ENCODE peak calls at places on chromosomes 2 and 18, in ten cellular contexts. V, X, Y, K, U, A, E, Z, G and O are unnamed samples. For H3K4me1, the result is how much of the 10 kb centered on the place peaks cover.

GRCh38 chr2:19667085-19667484 is 234.7 kb downstream of the TTC32 start:
- DNase-seq in X (no peak), Z (peak), G (no peak), E (peak), Y (no peak), K (peak), U (no peak), A (no peak), V (peak), O (no peak)

GRCh38 chr2:236568068-236568921 is 1.3 kb upstream of the ACKR3 start:
- DNase-seq in X (no peak), U (peak), A (peak), G (peak), Z (no peak), E (no peak), K (no peak), Y (peak), V (no peak), O (peak)

GRCh38 chr2:129885735-129886134 is 93.7 kb upstream of the RAB6C start:
- DNase-seq in X (no peak), Z (no peak), U (no peak), E (no peak), K (no peak), G (no peak), V (no peak), A (no peak), Y (no peak), O (no peak)

GRCh38 chr2:202051499-202052161 is 18.0 kb downstream of the FZD7 start:
- DNase-seq in E (no peak), Y (no peak), K (no peak), A (no peak), U (no peak), X (no peak), Z (peak), G (no peak), V (no peak), O (no peak)

GRCh38 chr2:241812730-241813079 is 3.7 kb downstream of the NEU4 start:
- DNase-seq in U (no peak), Z (no peak), V (no peak), X (no peak), K (no peak), G (no peak), Y (no peak), E (no peak), A (peak), O (no peak)

GRCh38 chr18:74290831-74291770 is 662 bp downstream of the CYB5A start:
- DNase-seq in K (peak), X (no peak), Y (no peak), V (no peak), A (no peak), Z (no peak), E (peak), U (no peak), G (peak), O (peak)

GRCh38 chr2:43224571-43225092 is 1.8 kb downstream of the ZFP36L2 start:
- DNase-seq in Y (no peak), E (no peak), Z (peak), G (peak), X (no peak), U (peak), V (no peak), K (peak), A (peak), O (no peak)

GRCh38 chr18:55390898-55391297 is 197.1 kb downstream of the TCF4 start:
- DNase-seq in Y (no peak), X (no peak), Z (no peak), E (no peak), V (no peak), K (no peak), A (no peak), G (no peak), U (no peak), O (no peak)

GRCh38 chr2:144323946-144324345 is 196.0 kb downstream of the ZEB2 start:
- DNase-seq in Y (no peak), G (no peak), Z (no peak), K (peak), E (no peak), A (no peak), U (no peak), V (no peak), X (no peak), O (no peak)

GRCh38 chr18:48053881-48054586 is 123.6 kb upstream of the SMAD2 start:
- DNase-seq in Y (no peak), X (no peak), E (no peak), V (no peak), G (no peak), K (no peak), Z (no peak), U (no peak), A (no peak), O (no peak)

GRCh38 chr2:64601785-64602391 is 51.8 kb downstream of the SERTAD2 start:
- DNase-seq in X (no peak), K (no peak), V (no peak), Y (no peak), U (no peak), Z (no peak), G (no peak), E (no peak), A (no peak), O (no peak)

GRCh38 chr18:32358075-32358474 is 112.6 kb downstream of the GAREM1 start:
- DNase-seq in X (no peak), Y (no peak), G (no peak), U (no peak), Z (no peak), A (no peak), K (no peak), E (no peak), V (no peak), O (no peak)

GRCh38 chr18:50866765-50867164 is 12.2 kb upstream of the ME2 start:
- DNase-seq in K (peak), V (no peak), U (no peak), G (no peak), Y (no peak), X (no peak), E (no peak), Z (no peak), A (no peak), O (no peak)

DNA sequence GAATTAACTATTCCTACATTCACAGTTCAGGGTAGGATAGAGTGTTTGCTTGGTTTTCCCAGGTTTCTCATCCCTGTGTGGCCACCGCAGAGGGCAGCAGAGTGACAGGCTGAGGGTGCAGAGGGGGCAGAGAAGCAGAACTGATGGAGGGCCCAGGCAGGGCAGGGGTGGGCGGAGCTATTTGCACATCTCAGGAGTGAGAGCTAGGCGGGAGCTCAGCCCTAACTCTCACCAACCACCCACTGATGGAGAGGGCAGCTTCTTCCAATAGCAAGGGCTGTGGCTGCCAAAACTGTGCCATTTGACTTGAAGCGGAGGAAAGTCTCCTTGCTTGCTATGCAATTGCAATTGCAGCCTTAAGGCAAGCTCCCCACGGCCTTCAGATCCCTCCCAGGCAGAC is 12.0 kb upstream of the DARS1 start:
- DNase-seq in A (no peak), K (no peak), X (no peak), G (no peak), U (no peak), V (no peak), Y (peak), Z (no peak), E (no peak), O (no peak)
- TF ChIP-seq CTCF in A (no peak), K (no peak), X (no peak), G (no peak), U (no peak), V (no peak), Y (peak), Z (no peak), E (no peak), O (no peak)

DNA sequence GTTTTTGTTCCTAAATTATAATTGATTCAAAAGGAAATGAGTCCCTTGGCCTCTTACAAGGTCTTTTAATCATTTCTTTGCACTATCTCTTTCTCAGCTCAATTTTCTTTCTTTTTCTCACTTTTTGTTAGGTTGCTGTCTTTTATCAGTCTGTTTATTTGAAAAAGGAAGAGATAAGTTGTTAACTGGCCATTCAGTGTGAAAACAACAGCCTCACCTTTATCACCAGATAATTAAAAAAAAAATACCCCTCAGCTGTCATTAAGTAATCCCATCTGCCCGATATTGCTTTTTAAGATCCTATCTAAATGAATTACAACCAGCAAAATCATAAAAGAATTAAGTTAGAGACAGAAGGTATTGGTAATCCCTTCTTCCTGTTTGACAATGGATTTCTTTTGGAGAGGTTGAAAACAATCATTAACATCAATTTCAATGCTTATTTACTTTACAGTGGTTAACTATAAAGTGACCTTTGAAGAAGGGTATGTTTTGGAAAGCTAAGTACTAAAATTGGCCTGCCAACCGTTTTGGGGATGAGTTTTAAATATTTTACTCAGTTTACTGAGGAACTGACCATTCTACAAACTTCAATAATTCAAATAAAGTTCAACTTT is 104.9 kb downstream of the TGIF1 start:
- DNase-seq in E (no peak), X (no peak), V (no peak), Z (no peak), K (no peak), A (no peak), U (no peak), G (no peak), Y (no peak), O (no peak)
- H3K27ac ChIP-seq in E (no peak), X (no peak), V (no peak), Z (no peak), K (no peak), A (no peak), U (no peak), G (no peak), Y (no peak), O (no peak)

GRCh38 chr18:35155403-35156117 is 85.3 kb upstream of the ZNF397 start:
- DNase-seq in X (no peak), K (no peak), U (no peak), Z (peak), A (no peak), E (no peak), G (no peak), V (no peak), Y (peak), O (no peak)
- H3K4me1 ChIP-seq in X (under half), K (under half), U (under half), Z (under half), A (under half), E (under half), G (under half), V (under half), Y (under half), O (under half)

GRCh38 chr2:97662895-97663625 is 784 bp downstream of the ACTR1B start:
- DNase-seq in V (peak), X (peak), G (peak), Y (peak), A (peak), K (peak), E (peak), U (peak), Z (peak), O (peak)

GRCh38 chr2:97662386-97662894 is 1.4 kb downstream of the ACTR1B start:
- DNase-seq in V (no peak), Z (no peak), E (no peak), U (no peak), X (no peak), K (no peak), G (no peak), A (no peak), Y (no peak), O (no peak)

GRCh38 chr2:97663626-97663961 is 250 bp downstream of the ACTR1B start:
- DNase-seq in U (no peak), Z (no peak), X (no peak), V (no peak), E (no peak), A (no peak), K (no peak), Y (no peak), G (no peak), O (no peak)

GRCh38 chr2:97664636-97664970 is 759 bp upstream of the ACTR1B start:
- DNase-seq in A (no peak), E (no peak), U (no peak), Y (no peak), V (no peak), G (no peak), Z (no peak), K (peak), X (no peak), O (no peak)

DNA sequence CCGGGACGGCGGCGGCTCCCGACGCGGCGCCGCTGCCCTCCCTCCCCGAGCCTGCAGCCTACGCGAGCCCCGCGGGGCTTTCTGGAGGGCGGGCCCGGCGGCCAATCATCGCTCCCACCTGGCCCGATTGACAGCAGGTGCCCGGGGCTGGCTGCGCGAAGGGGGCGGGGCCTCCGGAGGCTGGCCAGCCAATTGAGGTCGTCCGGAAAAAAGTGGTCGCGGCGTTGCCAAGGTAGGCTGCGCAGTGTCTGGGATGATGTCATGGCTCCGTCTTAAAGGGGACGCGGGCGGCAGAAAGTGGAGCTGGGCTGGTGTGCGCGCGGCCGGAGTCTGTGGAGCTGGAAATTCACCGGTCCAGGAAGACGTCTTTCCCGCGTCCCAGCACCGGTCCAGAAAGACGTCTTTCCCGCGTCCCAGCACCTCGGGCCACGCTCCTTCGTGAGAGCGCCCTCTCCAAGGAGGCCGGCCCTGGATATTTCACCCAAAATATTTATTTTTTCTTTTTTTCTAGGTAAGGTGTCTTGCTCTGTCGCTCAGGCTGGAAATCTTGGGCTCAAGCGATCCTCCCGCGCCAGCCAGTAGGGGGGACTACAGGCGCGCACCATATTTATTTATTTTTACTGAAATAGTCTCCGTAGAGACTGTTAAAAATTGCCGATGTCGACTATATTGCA is at the start of gene ACTR1B:
- DNase-seq in V (peak), Z (peak), Y (peak), K (peak), X (peak), E (peak), G (peak), U (peak), A (peak), O (peak)
- TF ChIP-seq CTCF in V (peak), Z (peak), Y (peak), K (peak), X (peak), E (peak), G (peak), U (peak), A (peak), O (no peak)

DNA sequence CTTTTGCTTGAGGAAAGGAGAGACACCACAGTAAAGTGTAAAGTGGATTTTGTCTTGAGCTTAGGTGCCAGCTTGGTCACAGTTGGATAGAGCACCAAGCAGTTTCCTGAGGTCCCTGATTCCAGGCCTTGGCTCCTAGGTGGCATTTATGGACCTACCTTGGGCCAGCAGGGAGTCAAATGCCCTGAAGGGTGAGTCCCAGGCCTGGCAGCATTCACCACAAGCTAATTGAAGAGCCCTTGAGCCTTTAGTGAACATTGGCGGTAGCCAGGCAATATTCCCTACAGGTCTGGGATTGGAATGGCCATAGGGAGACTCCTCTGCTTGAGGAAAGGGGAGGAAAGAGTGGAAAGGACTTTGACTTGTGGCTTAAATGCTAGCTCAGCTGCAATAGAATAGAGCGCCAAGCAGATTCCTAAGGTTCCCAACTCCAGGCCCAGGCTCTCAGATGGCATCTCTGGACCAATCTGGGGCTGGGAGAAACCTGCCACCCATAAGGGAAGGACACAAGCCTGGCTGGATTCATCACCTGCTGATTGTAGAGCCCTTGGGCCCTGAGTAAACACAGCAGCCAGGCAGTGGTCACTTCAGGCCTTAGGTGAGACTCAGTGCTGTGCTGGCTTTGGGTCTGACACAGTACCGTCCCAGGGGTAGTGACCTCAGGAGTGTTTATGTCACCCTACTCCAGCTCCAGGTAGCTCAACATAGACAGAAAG is 137.5 kb upstream of the OTOS start:
- DNase-seq in E (no peak), U (no peak), A (no peak), Y (peak), G (no peak), X (no peak), K (no peak), V (no peak), Z (no peak), O (no peak)
- H3K27ac ChIP-seq in E (no peak), U (no peak), A (no peak), Y (no peak), G (no peak), X (no peak), K (no peak), V (no peak), Z (no peak), O (no peak)